ENCODE peak calls at places on chromosomes 2 and 18, in five cellular contexts. F is mammary epithelial cell; X is CD4-positive, CD25-positive, alpha-beta regulatory T cell; O is PC-9; J is SJCRH30. B is an unnamed sample. For H3K4me1, the result is how much of the 10 kb centered on the place peaks cover.

GRCh38 chr2:80459028-80459427 is 154.5 kb upstream of the LRRTM1 start:
- DNase-seq in F (no peak), X (no peak), O (no peak), J (no peak), B (no peak)

GRCh38 chr2:135174802-135175093 is 122.7 kb downstream of the RAB3GAP1 start:
- DNase-seq in F (no peak), X (no peak), O (no peak), J (no peak), B (no peak)

GRCh38 chr2:195575879-195576391 is 81.1 kb upstream of the SLC39A10 start:
- DNase-seq in F (peak), X (no peak), O (peak), J (peak), B (no peak)

GRCh38 chr2:208134928-208135586 is 5.4 kb upstream of the CRYGC start:
- DNase-seq in F (peak), X (no peak), O (no peak), J (no peak), B (no peak)

GRCh38 chr2:101360229-101360628 is 27.1 kb downstream of the CREG2 start:
- DNase-seq in F (peak), X (peak), O (peak), J (no peak), B (no peak)

GRCh38 chr2:120576509-120577474 is 158.9 kb upstream of the GLI2 start:
- DNase-seq in F (no peak), X (no peak), O (peak), J (no peak), B (peak)

GRCh38 chr18:34339155-34339554 is 114.4 kb upstream of the NOL4 start:
- DNase-seq in F (no peak), X (no peak), O (no peak), J (no peak), B (no peak)

GRCh38 chr2:100018794-100019193 is 123.6 kb downstream of the AFF3 start:
- DNase-seq in F (no peak), X (no peak), O (no peak), J (no peak), B (no peak)

GRCh38 chr2:55839182-55839819 is 84.3 kb downstream of the EFEMP1 start:
- DNase-seq in F (peak), X (no peak), O (peak), J (peak), B (peak)

GRCh38 chr2:186748354-186748753 is 54.5 kb downstream of the FAM171B start:
- DNase-seq in F (no peak), X (no peak), O (no peak), J (peak), B (no peak)

GRCh38 chr2:187008111-187008510 is 159.1 kb upstream of the ZSWIM2 start:
- DNase-seq in F (peak), X (no peak), O (no peak), J (peak), B (no peak)

GRCh38 chr2:232526296-232527055 is 516 bp downstream of the CHRND start:
- DNase-seq in F (no peak), X (no peak), O (no peak), J (peak), B (no peak)

GRCh38 chr2:155494744-155495143 is 796.2 kb downstream of the KCNJ3 start:
- DNase-seq in F (no peak), X (no peak), O (no peak), J (no peak), B (no peak)

GRCh38 chr2:71552861-71553301 is 99.5 kb downstream of the DYSF start:
- DNase-seq in F (no peak), X (no peak), O (no peak), J (no peak), B (no peak)

GRCh38 chr18:27223570-27224340 is 38.6 kb upstream of the CHST9 start:
- DNase-seq in F (peak), X (no peak), O (no peak), J (peak), B (peak)

GRCh38 chr2:125281242-125281641 is 1256.2 kb downstream of the CNTNAP5 start:
- DNase-seq in F (no peak), X (no peak), O (no peak), J (no peak), B (no peak)

GRCh38 chr2:47437287-47437686 is 34.3 kb downstream of the MSH2 start:
- DNase-seq in F (no peak), X (no peak), O (no peak), J (peak), B (no peak)

GRCh38 chr2:171522804-171523338 is 597 bp downstream of the CYBRD1 start:
- DNase-seq in F (peak), X (peak), O (peak), J (peak), B (no peak)

GRCh38 chr2:240911641-240912265 is 5.6 kb downstream of the CROCC2 start:
- DNase-seq in F (peak), X (no peak), O (no peak), J (no peak), B (no peak)

GRCh38 chr18:46421973-46422551 is 235.0 kb downstream of the LOXHD1 start:
- DNase-seq in F (no peak), X (no peak), O (no peak), J (no peak), B (no peak)

GRCh38 chr2:58862234-58862633 is 621.1 kb upstream of the FANCL start:
- DNase-seq in F (no peak), X (no peak), O (no peak), J (no peak), B (no peak)

GRCh38 chr2:70458661-70459060 is 95.0 kb downstream of the TGFA start:
- DNase-seq in F (no peak), X (no peak), O (no peak), J (no peak), B (no peak)

GRCh38 chr2:960064-960736 is 9.6 kb downstream of the SNTG2 start:
- DNase-seq in F (no peak), X (no peak), O (no peak), J (peak), B (no peak)

GRCh38 chr2:16654775-16655456 is 10.7 kb downstream of the CYRIA start:
- DNase-seq in F (no peak), X (no peak), O (peak), J (no peak), B (no peak)

GRCh38 chr2:16653083-16653375 is 12.6 kb downstream of the CYRIA start:
- DNase-seq in F (peak), X (no peak), O (peak), J (no peak), B (no peak)

GRCh38 chr2:16653799-16654198 is 11.8 kb downstream of the CYRIA start:
- DNase-seq in F (no peak), X (no peak), O (no peak), J (no peak), B (no peak)

GRCh38 chr2:16650287-16651249 is 15.1 kb downstream of the CYRIA start:
- DNase-seq in F (peak), X (no peak), O (no peak), J (peak), B (no peak)

DNA sequence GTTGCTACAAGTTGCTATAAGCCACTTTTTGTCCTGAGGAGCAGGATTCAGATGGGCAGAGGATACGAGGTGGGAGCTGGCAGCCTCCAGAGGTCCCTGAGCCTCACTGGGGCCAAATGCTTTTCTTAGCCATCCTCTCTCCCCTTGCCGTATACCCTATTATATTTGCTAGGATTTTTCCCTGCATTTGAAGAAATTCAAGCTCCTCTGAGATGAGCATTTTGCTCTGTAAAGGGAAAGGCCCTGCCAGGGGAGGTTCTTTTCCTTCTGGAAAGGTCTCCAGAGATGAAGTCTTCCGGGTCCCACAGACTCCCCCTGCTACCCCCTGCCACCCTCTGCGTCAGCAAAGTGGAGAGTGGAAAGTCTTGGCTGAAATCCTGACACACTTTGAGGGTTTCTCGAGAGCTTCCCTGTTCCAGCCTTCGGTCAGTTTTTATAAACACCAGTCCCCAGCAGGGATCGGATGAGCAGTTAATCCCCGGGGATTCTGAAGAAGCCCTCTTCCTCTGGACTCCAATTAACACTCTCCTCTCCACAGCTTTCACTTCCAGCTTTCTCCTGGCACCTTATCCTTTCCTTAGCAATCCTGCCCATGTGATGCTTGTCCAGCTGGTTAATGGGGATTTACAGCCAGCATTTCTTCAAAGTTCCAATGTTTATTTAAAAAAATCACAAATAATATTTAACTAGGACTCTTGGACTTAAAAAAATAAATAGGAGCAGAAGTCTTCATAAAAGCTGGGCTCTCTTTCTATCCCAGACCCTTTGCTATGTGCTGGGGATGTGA is 13.1 kb downstream of the CYRIA start:
- DNase-seq in F (no peak), X (no peak), O (no peak), J (peak), B (no peak)
- H3K4me1 ChIP-seq in F (under half), X (under half), O (under half), J (under half), B (under half)

DNA sequence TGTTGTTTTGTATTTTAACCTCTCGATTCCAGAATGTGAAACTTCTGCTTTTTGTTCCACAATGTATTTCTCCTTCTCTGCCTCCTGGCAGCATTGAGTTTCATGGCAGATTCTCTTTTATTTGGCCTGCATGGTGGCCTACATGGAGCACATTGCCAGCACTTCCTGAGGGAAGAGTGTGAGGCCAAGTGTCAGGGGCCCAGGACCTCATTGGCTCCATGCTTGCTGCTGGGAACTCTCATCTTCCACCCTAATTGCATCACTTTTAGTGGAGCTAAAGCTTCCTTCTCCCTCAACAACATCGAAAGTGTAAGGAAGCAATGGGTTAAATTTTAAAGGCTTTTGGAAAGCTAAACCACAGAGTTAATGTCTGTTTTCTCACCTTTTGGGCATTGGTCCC is 9.5 kb downstream of the TRIB2 start:
- DNase-seq in F (no peak), X (no peak), O (no peak), J (no peak), B (no peak)
- H3K4me1 ChIP-seq in F (under half), X (half or more), O (under half), J (under half), B (under half)

GRCh38 chr2:160973991-160974390 is 186.2 kb upstream of the TANK start:
- DNase-seq in F (no peak), X (no peak), O (no peak), J (peak), B (no peak)
- H3K4me1 ChIP-seq in F (under half), X (under half), O (under half), J (under half), B (under half)

GRCh38 chr2:1987379-1987778 is 243.1 kb upstream of the PXDN start:
- DNase-seq in F (no peak), X (no peak), O (no peak), J (no peak), B (no peak)
- H3K4me1 ChIP-seq in F (under half), X (under half), O (under half), J (under half), B (under half)

GRCh38 chr18:47557160-47557559 is 305.7 kb upstream of the SKOR2 start:
- DNase-seq in F (no peak), X (no peak), O (no peak), J (no peak), B (no peak)
- H3K4me1 ChIP-seq in F (under half), X (under half), O (under half), J (under half), B (under half)

GRCh38 chr2:48452108-48452507 is 77.8 kb upstream of the STON1 start:
- DNase-seq in F (no peak), X (no peak), O (no peak), J (no peak), B (no peak)
- H3K4me1 ChIP-seq in F (under half), X (under half), O (under half), J (under half), B (under half)